ENCODE peak calls at places on chromosomes 13 and 19, in four cellular contexts. C is cardiac muscle cell, D is fibroblast of lung, T is Panc1. F is an unnamed sample. For H3K4me1, the result is how much of the 10 kb centered on the place peaks cover.

GRCh38 chr13:40016953-40017660 is 361.6 kb downstream of the COG6 start:
- DNase-seq in C (no peak), D (no peak), T (no peak), F (no peak)

GRCh38 chr13:110126391-110126961 is 180.5 kb downstream of the COL4A1 start:
- DNase-seq in D (peak), T (no peak), C (peak), F (no peak)

GRCh38 chr19:30898353-30899103 is 450.7 kb downstream of the TSHZ3 start:
- DNase-seq in D (no peak), T (no peak), C (no peak), F (no peak)

GRCh38 chr13:79880820-79881219 is 399.9 kb downstream of the NDFIP2 start:
- DNase-seq in T (no peak), D (no peak), C (peak), F (no peak)

GRCh38 chr19:17673937-17674799 is 14.0 kb downstream of the UNC13A start:
- DNase-seq in D (no peak), C (no peak), T (no peak), F (no peak)

GRCh38 chr13:27273658-27274425 is 3.2 kb downstream of the RASL11A start:
- DNase-seq in D (peak), C (peak), T (no peak), F (no peak)

GRCh38 chr19:17529239-17530158 is 18.1 kb downstream of the PGLS start:
- DNase-seq in T (no peak), C (no peak), D (no peak), F (no peak)

GRCh38 chr19:30224689-30225606 is 147.2 kb upstream of the ZNF536 start:
- DNase-seq in T (no peak), C (peak), D (no peak), F (no peak)

GRCh38 chr13:106176103-106176502 is 359.4 kb downstream of the EFNB2 start:
- DNase-seq in C (peak), T (no peak), D (peak), F (no peak)

GRCh38 chr13:114109646-114110045 is 22.8 kb downstream of the RASA3 start:
- DNase-seq in T (no peak), C (no peak), D (no peak), F (no peak)

GRCh38 chr13:99811067-99811715 is 160.4 kb downstream of the ZIC5 start:
- DNase-seq in D (no peak), T (no peak), C (no peak), F (no peak)

GRCh38 chr19:40089462-40089861 is 1.3 kb downstream of the ZNF780A start:
- DNase-seq in C (peak), D (peak), T (no peak), F (no peak)

GRCh38 chr13:110557610-110558305 is 3.8 kb downstream of the RAB20 start:
- DNase-seq in C (no peak), T (no peak), D (no peak), F (peak)

GRCh38 chr19:16825312-16826168 is 3.7 kb upstream of the SIN3B start:
- DNase-seq in T (no peak), D (peak), C (peak), F (no peak)

GRCh38 chr13:37561031-37561430 is 37.5 kb downstream of the POSTN start:
- DNase-seq in D (peak), C (no peak), T (no peak), F (no peak)

GRCh38 chr13:113980489-113981064 is 6.7 kb upstream of the C13orf46 start:
- DNase-seq in T (no peak), D (no peak), C (no peak), F (no peak)

GRCh38 chr13:97328222-97328790 is 105.7 kb upstream of the RAP2A start:
- DNase-seq in D (peak), C (peak), T (no peak), F (no peak)

GRCh38 chr13:72850959-72851677 is 69.2 kb downstream of the PIBF1 start:
- DNase-seq in C (no peak), T (no peak), D (no peak), F (peak)

GRCh38 chr13:80399340-80400163 is 58.6 kb upstream of the SPRY2 start:
- DNase-seq in C (no peak), T (no peak), D (no peak), F (no peak)

GRCh38 chr19:18419195-18419698 is at the start of gene SSBP4:
- DNase-seq in D (peak), C (peak), T (no peak), F (peak)

GRCh38 chr13:50376895-50377575 is 361.8 kb downstream of the KCNRG start:
- DNase-seq in T (no peak), C (no peak), D (no peak), F (no peak)

GRCh38 chr13:26707122-26708006 is 53.2 kb downstream of the GPR12 start:
- DNase-seq in T (no peak), C (peak), D (peak), F (no peak)

GRCh38 chr19:32363175-32363574 is 17.8 kb downstream of the ZNF507 start:
- DNase-seq in T (no peak), C (peak), D (no peak), F (no peak)

GRCh38 chr19:11014403-11014911 is 53.6 kb downstream of the SMARCA4 start:
- DNase-seq in C (no peak), D (no peak), T (no peak), F (no peak)

GRCh38 chr13:29503041-29503837 is 92.2 kb downstream of the SLC7A1 start:
- DNase-seq in C (peak), T (no peak), D (peak), F (no peak)

GRCh38 chr19:518292-519231 is 11.3 kb downstream of the TPGS1 start:
- DNase-seq in T (no peak), C (peak), D (no peak), F (no peak)

GRCh38 chr19:50949792-50950320 is 3.0 kb downstream of the KLK5 start:
- DNase-seq in C (no peak), T (no peak), D (no peak), F (no peak)

GRCh38 chr19:50947123-50947522 is 5.7 kb downstream of the KLK5 start:
- DNase-seq in C (no peak), T (no peak), D (no peak), F (no peak)

GRCh38 chr19:50957587-50957986 is 4.7 kb upstream of the KLK5 start:
- DNase-seq in D (no peak), T (no peak), C (no peak), F (no peak)

DNA sequence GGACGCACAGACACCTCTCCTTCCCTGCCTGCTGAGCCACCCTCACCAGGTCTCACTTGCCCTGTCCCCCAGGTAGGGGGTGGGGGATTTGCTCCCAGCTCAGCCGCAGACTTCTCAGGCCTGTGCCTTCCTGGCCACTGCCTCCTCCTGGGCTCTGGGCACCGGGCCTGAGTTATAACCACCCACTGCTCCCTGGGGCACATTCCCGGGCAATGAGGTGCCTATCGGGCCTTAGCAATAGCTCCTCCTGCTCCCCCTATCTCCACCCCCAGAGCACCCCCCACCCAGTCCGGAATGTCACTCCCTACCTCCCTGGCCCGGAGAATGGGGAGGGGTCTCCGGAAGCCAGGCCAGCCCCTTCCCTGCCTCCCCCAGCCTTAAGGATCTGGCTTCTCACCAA is at the start of gene KLK5:
- DNase-seq in C (no peak), T (no peak), D (no peak), F (no peak)
- H3K4me3 ChIP-seq in C (no peak), T (no peak), D (no peak), F (no peak)

DNA sequence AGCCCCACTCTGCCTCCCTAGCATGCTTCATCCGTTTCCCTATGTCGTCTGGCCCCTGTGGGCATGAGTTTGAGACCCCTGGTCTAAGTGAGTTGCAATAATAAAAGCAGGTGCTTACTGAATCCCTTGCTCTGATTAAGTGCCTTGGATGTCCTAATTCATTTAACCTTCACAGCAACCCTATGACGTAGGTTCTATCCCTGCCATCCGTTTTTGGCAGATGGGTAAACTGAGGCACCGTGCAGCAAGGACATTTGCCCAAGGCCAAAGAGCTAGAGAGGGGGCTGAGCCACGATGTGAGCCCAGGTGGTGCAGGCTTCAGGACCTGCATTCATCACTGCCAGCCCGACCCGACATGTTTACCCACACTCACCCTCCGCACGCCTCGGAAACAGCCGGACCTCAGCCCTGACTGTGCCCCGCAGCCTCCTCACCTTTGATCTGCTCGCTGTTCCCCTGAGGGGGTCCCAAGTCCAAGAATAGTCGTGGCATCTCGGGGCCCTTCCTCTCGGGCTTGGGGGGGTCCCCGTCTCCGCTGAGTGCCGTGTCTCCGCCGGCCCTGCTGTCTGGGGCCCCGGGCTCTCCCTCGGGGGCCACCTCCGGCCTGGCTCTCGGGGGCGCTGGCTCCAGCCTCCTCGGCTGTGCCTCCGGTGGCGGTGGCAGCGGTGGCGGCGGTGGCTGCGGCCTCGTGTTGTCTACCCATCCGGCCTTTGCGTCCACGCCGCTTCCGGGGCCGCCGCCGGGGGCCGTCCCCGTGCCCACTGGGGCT is 14.5 kb downstream of the LMTK3 start:
- DNase-seq in D (no peak), C (no peak), T (no peak), F (no peak)
- H3K4me1 ChIP-seq in D (under half), C (under half), T (under half), F (under half)

DNA sequence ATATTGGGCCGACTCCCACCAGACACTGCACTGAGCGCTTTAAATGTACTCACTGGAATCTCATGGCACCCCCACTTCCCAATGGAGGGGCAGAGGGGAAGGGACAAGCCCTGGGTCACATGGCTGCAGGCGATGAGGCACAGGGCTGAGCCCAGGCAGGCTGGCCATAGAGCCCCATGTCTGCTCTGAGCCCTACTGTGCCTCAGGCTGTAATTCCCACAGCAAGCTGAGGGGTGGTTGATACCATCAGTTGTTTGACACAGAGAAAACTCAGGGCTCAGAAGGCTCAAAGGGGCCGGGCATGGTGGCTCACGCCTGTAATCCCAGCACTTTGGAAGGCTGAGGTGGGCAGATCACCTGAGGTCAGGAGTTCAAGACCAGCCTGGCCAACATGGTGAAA is 25.1 kb downstream of the RFX1 start:
- DNase-seq in D (no peak), T (no peak), C (no peak), F (no peak)
- H3K27ac ChIP-seq in D (no peak), T (no peak), C (no peak), F (no peak)

DNA sequence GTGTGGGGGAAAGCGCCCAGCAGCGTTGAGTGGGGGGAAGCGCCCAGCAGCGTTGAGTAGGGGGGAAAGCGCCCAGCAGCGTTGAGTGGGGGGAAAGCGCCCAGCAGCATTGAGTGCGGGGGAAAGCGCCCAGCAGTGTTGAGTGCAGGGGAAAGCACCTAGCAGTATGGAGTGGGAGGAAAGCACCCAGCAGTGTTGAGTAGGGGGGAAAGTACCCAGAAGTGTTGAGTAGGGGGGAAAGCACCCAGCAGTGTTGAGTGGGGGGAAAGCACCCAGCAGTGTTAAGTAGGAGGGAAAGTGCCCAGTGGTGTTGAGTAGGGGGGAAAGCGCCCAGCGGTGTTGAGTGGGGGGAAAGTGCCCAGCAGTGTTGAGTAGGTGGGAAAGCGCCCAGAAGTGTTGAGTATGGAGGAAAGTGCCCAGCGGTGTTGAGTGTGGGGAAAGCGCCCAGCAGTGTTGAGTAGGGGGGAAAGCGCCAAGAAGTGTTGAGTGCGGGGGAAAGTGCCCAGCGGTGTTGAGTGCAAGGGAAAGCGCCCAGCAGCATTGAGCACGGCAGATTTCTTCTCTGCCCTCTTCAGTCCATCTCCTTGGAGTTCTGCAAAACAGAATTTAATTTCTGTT is 138.4 kb downstream of the ATP11A start:
- DNase-seq in D (no peak), T (no peak), C (no peak), F (no peak)
- H3K4me3 ChIP-seq in D (no peak), T (no peak), C (no peak), F (no peak)

DNA sequence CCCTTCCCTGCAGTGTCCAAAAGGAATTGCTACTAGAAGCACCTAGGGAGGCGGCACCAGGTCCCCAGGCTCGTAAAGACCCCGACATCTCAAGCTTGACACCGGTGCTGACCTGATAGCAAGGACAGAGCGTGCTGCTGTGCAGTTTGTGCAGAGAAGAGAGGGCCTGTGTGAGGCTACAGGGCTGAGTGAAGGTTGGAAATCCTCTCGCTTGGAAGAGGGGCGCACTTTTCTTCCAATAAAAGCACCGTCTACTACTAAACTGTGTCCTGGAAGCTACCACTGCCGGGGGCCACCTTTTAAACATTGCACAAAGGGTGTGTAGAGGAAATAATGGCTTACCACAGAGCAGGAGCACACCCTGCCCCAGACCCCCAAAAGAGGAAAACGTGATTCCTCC is 11.0 kb downstream of the TMEM272 start:
- DNase-seq in D (no peak), T (no peak), C (no peak), F (no peak)
- H3K4me1 ChIP-seq in D (under half), T (under half), C (under half), F (under half)

DNA sequence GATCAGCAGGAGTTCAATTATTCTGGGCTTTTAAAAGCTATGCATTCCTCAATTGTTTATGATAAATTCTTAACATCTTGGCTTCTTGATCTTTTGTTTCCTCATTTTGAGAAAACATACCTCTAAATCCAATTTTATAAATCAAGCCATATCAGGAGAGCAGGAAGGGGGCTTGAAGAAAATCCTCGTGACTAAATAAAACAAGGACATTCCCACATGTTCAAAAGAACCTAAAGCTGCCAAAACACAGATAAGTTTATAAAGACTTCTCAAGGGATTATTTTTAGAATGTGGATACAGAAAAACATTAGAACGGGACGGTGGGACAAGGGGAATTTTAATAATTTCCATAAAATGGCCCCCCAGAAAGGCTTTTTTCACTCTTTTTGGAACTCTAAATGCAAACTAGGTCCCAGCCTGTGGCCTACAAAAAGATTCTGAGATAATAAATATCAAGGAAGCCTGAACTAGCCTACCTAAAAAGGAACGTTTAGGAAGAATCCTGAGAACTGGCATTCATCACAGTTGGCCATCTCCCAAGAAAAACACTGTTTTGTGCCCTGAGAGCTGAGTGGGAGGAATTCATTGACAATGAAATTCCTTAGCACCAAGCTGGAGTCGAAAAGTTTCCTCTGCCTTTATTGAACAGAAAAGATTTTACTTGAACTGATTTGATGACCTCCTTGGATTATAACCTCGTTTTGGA is 30.1 kb downstream of the ZAR1L start:
- DNase-seq in C (peak), D (peak), T (no peak), F (no peak)
- H3K27ac ChIP-seq in C (peak), D (no peak), T (no peak), F (peak)

GRCh38 chr19:35117017-35117570 is 1.5 kb downstream of the FXYD3 start:
- DNase-seq in T (no peak), C (no peak), D (no peak), F (no peak)
- H3K4me3 ChIP-seq in T (no peak), C (no peak), D (no peak), F (no peak)

DNA sequence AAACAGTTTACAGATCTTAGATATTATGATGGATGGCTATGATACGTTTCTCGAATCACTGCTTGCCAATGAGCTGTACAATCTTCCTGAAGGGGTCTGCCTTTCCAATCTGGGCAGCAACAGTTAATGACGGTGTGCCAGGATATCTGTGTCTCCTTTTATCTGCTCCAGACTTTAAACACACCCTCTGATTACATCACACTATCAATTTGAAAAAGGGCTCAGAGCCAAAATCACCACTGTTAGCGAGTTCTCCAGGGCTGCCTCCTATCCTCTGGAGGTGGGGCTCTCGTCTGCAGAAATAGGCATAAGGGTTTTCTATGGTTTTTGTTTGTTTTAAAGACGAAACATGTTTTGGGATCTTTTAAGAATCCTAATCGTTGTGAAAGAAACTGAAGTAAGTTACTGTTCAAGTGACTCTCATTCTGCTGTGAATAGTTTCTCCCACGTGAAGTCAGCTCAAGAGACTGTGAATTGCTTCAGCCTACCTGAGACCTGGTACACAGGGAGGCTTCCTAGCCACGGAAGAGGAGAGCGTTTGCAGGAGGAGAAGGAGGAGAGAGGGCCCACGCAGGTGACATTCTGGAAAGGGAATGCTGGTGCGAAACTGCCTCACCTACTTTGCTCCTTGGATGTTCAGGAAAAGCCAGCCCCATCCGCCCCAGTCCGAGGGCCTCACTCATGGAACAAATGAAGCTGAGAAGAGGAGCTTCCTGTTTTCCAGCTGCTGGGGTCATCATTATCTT is 15.2 kb upstream of the GJA3 start:
- DNase-seq in C (no peak), D (no peak), T (no peak), F (no peak)
- H3K4me1 ChIP-seq in C (under half), D (under half), T (under half), F (under half)

GRCh38 chr13:63297162-63297561 is 1881.5 kb upstream of the PCDH20 start:
- DNase-seq in T (no peak), C (no peak), D (no peak), F (no peak)
- H3K27ac ChIP-seq in T (no peak), C (no peak), D (no peak), F (no peak)